ENCODE peak calls at places on chromosome 13, in ten cellular contexts. Q is stomach, X is H1, O is GM12878, M is transverse colon, S is upper lobe of left lung, Z is breast epithelium, K is esophagus muscularis mucosa, B is sigmoid colon, F is prostate gland. D is an unnamed sample.

GRCh38 chr13:29924482-29924884 is 74.1 kb upstream of the UBL3 start:
- DNase-seq in M (no peak), S (no peak), F (no peak), Q (no peak), B (no peak), K (no peak), O (no peak), Z (no peak), X (no peak), D (no peak)

GRCh38 chr13:98174995-98175394 is 2.1 kb downstream of the RNF113B start:
- DNase-seq in X (no peak), S (no peak), Z (no peak), K (no peak), B (no peak), O (no peak), Q (no peak), F (no peak), M (no peak), D (no peak)

GRCh38 chr13:27338816-27339215 is 68.2 kb downstream of the RASL11A start:
- DNase-seq in S (no peak), Z (no peak), B (no peak), Q (no peak), F (no peak), X (no peak), M (no peak), K (no peak), O (no peak), D (no peak)

GRCh38 chr13:80341771-80342271 is 895 bp upstream of the SPRY2 start:
- DNase-seq in K (no peak), B (peak), O (no peak), Q (no peak), X (no peak), F (peak), S (no peak), M (peak), Z (no peak), D (peak)

GRCh38 chr13:111911141-111911720 is 155.7 kb upstream of the SOX1 start:
- DNase-seq in M (no peak), Z (no peak), B (peak), S (no peak), Q (no peak), F (no peak), X (no peak), K (peak), O (no peak), D (peak)

GRCh38 chr13:50141660-50142010 is 126.4 kb downstream of the KCNRG start:
- DNase-seq in B (no peak), Q (no peak), F (no peak), Z (no peak), K (no peak), M (no peak), S (no peak), X (no peak), O (no peak), D (no peak)

GRCh38 chr13:49615844-49616687 is 12.2 kb upstream of the ARL11 start:
- DNase-seq in M (no peak), F (no peak), Z (no peak), B (no peak), Q (no peak), K (no peak), X (no peak), O (no peak), S (no peak), D (no peak)

GRCh38 chr13:46040763-46041162 is 11.8 kb downstream of the ZC3H13 start:
- DNase-seq in B (no peak), M (no peak), O (no peak), K (no peak), Q (no peak), X (no peak), Z (no peak), F (no peak), S (no peak), D (no peak)

GRCh38 chr13:73340069-73340468 is 281.3 kb downstream of the KLF5 start:
- DNase-seq in S (no peak), M (no peak), X (no peak), Z (no peak), F (no peak), O (no peak), K (no peak), Q (no peak), B (no peak), D (no peak)

GRCh38 chr13:112747256-112747655 is 57.4 kb downstream of the ATP11A start:
- DNase-seq in B (peak), M (no peak), X (no peak), F (no peak), Z (no peak), K (no peak), O (no peak), S (no peak), Q (no peak), D (peak)

GRCh38 chr13:104315606-104316005 is 1249.4 kb upstream of the SLC10A2 start:
- DNase-seq in O (no peak), S (no peak), X (no peak), K (no peak), Q (no peak), M (no peak), F (no peak), Z (no peak), B (no peak), D (no peak)

GRCh38 chr13:36086117-36086516 is 45.1 kb downstream of the DCLK1 start:
- DNase-seq in Z (no peak), K (no peak), B (no peak), O (no peak), F (no peak), S (no peak), Q (no peak), M (no peak), X (peak), D (no peak)

DNA sequence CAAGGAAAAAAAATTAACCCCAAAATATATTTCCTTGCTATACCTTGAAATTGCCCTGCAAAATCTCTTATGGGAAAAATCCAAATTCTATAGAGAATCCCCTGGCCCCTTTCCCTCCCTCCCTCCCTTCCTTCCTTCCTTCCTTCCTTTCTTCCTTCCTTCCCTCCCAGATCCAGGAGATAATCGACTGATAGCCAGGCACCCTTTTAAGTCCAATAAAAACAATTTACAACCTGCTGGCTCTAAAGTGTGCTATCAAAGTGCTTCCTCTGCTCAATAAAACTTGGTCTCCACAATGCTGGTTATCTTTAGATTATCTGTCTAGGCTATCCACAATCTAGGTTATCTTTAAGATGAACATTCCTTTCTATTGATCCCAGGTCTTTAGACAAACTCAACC is 83.1 kb upstream of the TUBA3C start:
- DNase-seq in Z (no peak), K (no peak), F (no peak), S (no peak), O (no peak), M (no peak), Q (no peak), X (no peak), B (no peak), D (no peak)
- TF ChIP-seq POLR2AphosphoS5 in Z (no peak), K (no peak), F (no peak), S (no peak), O (no peak), M (no peak), Q (no peak), X (no peak), B (no peak), D (no peak)

DNA sequence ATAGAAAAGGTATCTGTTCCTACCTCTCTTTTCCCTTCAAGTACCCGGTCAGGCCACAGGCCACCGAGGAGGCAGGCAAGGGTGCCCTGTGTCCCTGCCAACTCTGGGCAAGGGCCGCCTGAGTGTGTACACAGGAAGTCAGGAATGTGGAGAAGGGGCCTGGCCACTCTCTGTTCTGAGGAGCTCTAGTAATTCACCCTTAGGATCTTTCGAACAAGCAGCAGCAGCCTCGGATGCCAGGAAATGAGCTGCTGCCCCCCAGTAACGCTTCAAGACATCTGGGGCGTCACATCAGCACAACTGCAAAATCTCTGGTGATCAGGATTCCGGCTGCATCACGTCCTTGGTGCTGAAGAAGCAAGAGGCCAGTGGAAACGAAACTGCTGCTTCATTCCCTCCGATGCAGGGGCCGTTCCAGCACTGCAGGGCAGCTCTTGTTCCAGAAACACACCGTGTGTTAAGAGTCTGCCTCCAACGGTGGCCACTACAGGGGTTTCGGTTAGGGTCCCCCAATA is 2.0 kb downstream of the RAB20 start:
- DNase-seq in F (no peak), K (no peak), X (no peak), Q (peak), Z (peak), M (peak), O (no peak), B (peak), S (peak), D (peak)
- TF ChIP-seq POLR2A in F (no peak), K (no peak), X (no peak), Q (no peak), Z (no peak), M (peak), O (no peak), B (peak), S (peak), D (no peak)

GRCh38 chr13:74575729-74576125 is 441.5 kb upstream of the KLF12 start:
- DNase-seq in O (no peak), B (peak), Z (no peak), X (no peak), K (no peak), Q (peak), M (peak), S (peak), F (no peak), D (peak)
- TF ChIP-seq POLR2AphosphoS5 in O (no peak), B (no peak), Z (no peak), X (no peak), K (peak), Q (no peak), M (no peak), S (no peak), F (no peak), D (peak)

GRCh38 chr13:100674363-100674847 is at the start of gene TMTC4:
- DNase-seq in X (no peak), Q (no peak), Z (no peak), M (peak), B (no peak), S (no peak), F (no peak), O (no peak), K (no peak), D (no peak)

GRCh38 chr13:100673831-100674362 is 698 bp downstream of the TMTC4 start:
- DNase-seq in Z (no peak), X (no peak), O (no peak), F (peak), M (peak), Q (peak), S (peak), B (peak), K (no peak), D (no peak)

GRCh38 chr13:100673376-100673830 is 1.2 kb downstream of the TMTC4 start:
- DNase-seq in Z (no peak), S (peak), Q (no peak), O (no peak), K (no peak), F (no peak), X (no peak), B (no peak), M (no peak), D (peak)

GRCh38 chr13:100675660-100676129 is 1.1 kb upstream of the TMTC4 start:
- DNase-seq in O (no peak), K (no peak), F (no peak), S (no peak), B (no peak), M (no peak), X (no peak), Z (no peak), Q (no peak), D (no peak)

GRCh38 chr13:100674848-100675659 is 459 bp upstream of the TMTC4 start:
- DNase-seq in S (peak), F (peak), Z (peak), B (peak), O (peak), M (peak), Q (peak), X (peak), K (peak), D (peak)
- TF ChIP-seq POLR2A in S (peak), F (peak), Z (peak), B (peak), O (peak), M (peak), Q (peak), X (peak), K (peak), D (no peak)

DNA sequence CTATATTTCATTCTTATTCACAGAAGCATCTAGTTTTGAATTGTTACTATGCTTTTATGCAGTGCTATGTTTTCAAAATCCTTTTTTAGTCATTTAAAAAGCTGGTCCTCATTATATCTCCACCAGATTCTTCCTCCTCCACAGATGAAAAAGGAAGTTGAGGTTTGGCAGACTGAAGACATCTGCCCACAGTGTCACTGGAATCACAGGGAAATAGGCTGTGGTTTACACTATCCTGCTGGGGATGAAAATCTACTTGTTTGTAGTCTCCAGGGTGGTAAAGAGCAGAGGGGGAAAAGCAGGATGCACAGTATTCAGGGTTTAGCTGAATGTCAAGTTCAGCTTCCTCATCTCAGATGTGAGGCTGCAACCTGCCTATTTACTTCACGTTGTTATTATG is 351.2 kb downstream of the DNAJC15 start:
- DNase-seq in Q (no peak), O (no peak), Z (no peak), S (no peak), X (no peak), F (no peak), M (no peak), K (no peak), B (no peak), D (no peak)
- TF ChIP-seq POLR2AphosphoS5 in Q (no peak), O (no peak), Z (no peak), S (no peak), X (no peak), F (no peak), M (no peak), K (no peak), B (no peak), D (no peak)